ENCODE peak calls at places on chromosome 3, in nine cellular contexts. One of them, this sample, is unnamed.

GRCh38 chr3:12750223-12750622 is 8.8 kb downstream of the TMEM40 start:
- DNase-seq in AG09319: peak
- DNase-seq in EH: peak
- DNase-seq in AG20443: peak
- DNase-seq in Calu3: peak
- DNase-seq in GM04503: peak
- DNase-seq in activated T-cell treated with anti-CD3 and anti-CD28 coated beads, Interleukin-2, amount 50 U/mL, for 24 hours: no peak
- DNase-seq in T-helper 9 cell: no peak
- DNase-seq in stomach: peak
- DNase-seq in this sample: peak

GRCh38 chr3:51384145-51384729 is 854 bp upstream of the MANF start:
- DNase-seq in Calu3: peak
- DNase-seq in AG20443: peak
- DNase-seq in AG09319: no peak
- DNase-seq in activated T-cell treated with anti-CD3 and anti-CD28 coated beads, Interleukin-2, amount 50 U/mL, for 24 hours: no peak
- DNase-seq in EH: peak
- DNase-seq in stomach: no peak
- DNase-seq in GM04503: no peak
- DNase-seq in T-helper 9 cell: no peak
- DNase-seq in this sample: no peak

GRCh38 chr3:45623434-45623833 is 28.9 kb downstream of the LIMD1 start:
- DNase-seq in AG20443: no peak
- DNase-seq in EH: no peak
- DNase-seq in GM04503: no peak
- DNase-seq in stomach: no peak
- DNase-seq in AG09319: no peak
- DNase-seq in T-helper 9 cell: no peak
- DNase-seq in Calu3: no peak
- DNase-seq in activated T-cell treated with anti-CD3 and anti-CD28 coated beads, Interleukin-2, amount 50 U/mL, for 24 hours: no peak
- DNase-seq in this sample: no peak

GRCh38 chr3:152126260-152126659 is 142.5 kb upstream of the MBNL1 start:
- DNase-seq in AG20443: no peak
- DNase-seq in EH: peak
- DNase-seq in GM04503: no peak
- DNase-seq in stomach: no peak
- DNase-seq in Calu3: no peak
- DNase-seq in activated T-cell treated with anti-CD3 and anti-CD28 coated beads, Interleukin-2, amount 50 U/mL, for 24 hours: no peak
- DNase-seq in T-helper 9 cell: no peak
- DNase-seq in AG09319: no peak
- DNase-seq in this sample: no peak

GRCh38 chr3:32973982-32974381 is 22.5 kb downstream of the CCR4 start:
- DNase-seq in AG09319: no peak
- DNase-seq in Calu3: no peak
- DNase-seq in EH: peak
- DNase-seq in T-helper 9 cell: no peak
- DNase-seq in AG20443: peak
- DNase-seq in stomach: no peak
- DNase-seq in activated T-cell treated with anti-CD3 and anti-CD28 coated beads, Interleukin-2, amount 50 U/mL, for 24 hours: no peak
- DNase-seq in GM04503: no peak
- DNase-seq in this sample: no peak

GRCh38 chr3:190522621-190523222 is 8.8 kb downstream of the IL1RAP start:
- DNase-seq in Calu3: no peak
- DNase-seq in stomach: no peak
- DNase-seq in GM04503: no peak
- DNase-seq in AG09319: no peak
- DNase-seq in T-helper 9 cell: no peak
- DNase-seq in AG20443: no peak
- DNase-seq in activated T-cell treated with anti-CD3 and anti-CD28 coated beads, Interleukin-2, amount 50 U/mL, for 24 hours: no peak
- DNase-seq in EH: no peak
- DNase-seq in this sample: no peak

GRCh38 chr3:49025005-49025792 is 3.3 kb downstream of the NDUFAF3 start:
- DNase-seq in stomach: no peak
- DNase-seq in EH: no peak
- DNase-seq in AG20443: no peak
- DNase-seq in GM04503: no peak
- DNase-seq in Calu3: no peak
- DNase-seq in T-helper 9 cell: no peak
- DNase-seq in AG09319: no peak
- DNase-seq in activated T-cell treated with anti-CD3 and anti-CD28 coated beads, Interleukin-2, amount 50 U/mL, for 24 hours: no peak
- DNase-seq in this sample: no peak

GRCh38 chr3:184788751-184789150 is 23.2 kb upstream of the VPS8 start:
- DNase-seq in AG09319: no peak
- DNase-seq in GM04503: no peak
- DNase-seq in EH: peak
- DNase-seq in T-helper 9 cell: no peak
- DNase-seq in stomach: no peak
- DNase-seq in Calu3: peak
- DNase-seq in activated T-cell treated with anti-CD3 and anti-CD28 coated beads, Interleukin-2, amount 50 U/mL, for 24 hours: no peak
- DNase-seq in AG20443: peak
- DNase-seq in this sample: no peak

GRCh38 chr3:172467170-172467824 is 19.0 kb upstream of the GHSR start:
- DNase-seq in GM04503: no peak
- DNase-seq in AG20443: peak
- DNase-seq in Calu3: peak
- DNase-seq in activated T-cell treated with anti-CD3 and anti-CD28 coated beads, Interleukin-2, amount 50 U/mL, for 24 hours: no peak
- DNase-seq in AG09319: no peak
- DNase-seq in EH: peak
- DNase-seq in T-helper 9 cell: no peak
- DNase-seq in stomach: no peak
- DNase-seq in this sample: no peak

GRCh38 chr3:68088216-68088615 is 433.8 kb upstream of the SUCLG2 start:
- DNase-seq in AG09319: no peak
- DNase-seq in EH: no peak
- DNase-seq in AG20443: no peak
- DNase-seq in stomach: no peak
- DNase-seq in Calu3: peak
- DNase-seq in GM04503: no peak
- DNase-seq in T-helper 9 cell: peak
- DNase-seq in activated T-cell treated with anti-CD3 and anti-CD28 coated beads, Interleukin-2, amount 50 U/mL, for 24 hours: no peak
- DNase-seq in this sample: no peak

GRCh38 chr3:125141596-125142417 is 70.7 kb downstream of the SLC12A8 start:
- DNase-seq in AG20443: peak
- DNase-seq in T-helper 9 cell: peak
- DNase-seq in stomach: peak
- DNase-seq in AG09319: no peak
- DNase-seq in EH: peak
- DNase-seq in Calu3: no peak
- DNase-seq in GM04503: no peak
- DNase-seq in activated T-cell treated with anti-CD3 and anti-CD28 coated beads, Interleukin-2, amount 50 U/mL, for 24 hours: peak
- DNase-seq in this sample: no peak

GRCh38 chr3:31490502-31490901 is 42.2 kb upstream of the STT3B start:
- DNase-seq in GM04503: no peak
- DNase-seq in stomach: no peak
- DNase-seq in AG09319: no peak
- DNase-seq in T-helper 9 cell: no peak
- DNase-seq in AG20443: no peak
- DNase-seq in EH: no peak
- DNase-seq in activated T-cell treated with anti-CD3 and anti-CD28 coated beads, Interleukin-2, amount 50 U/mL, for 24 hours: no peak
- DNase-seq in Calu3: no peak
- DNase-seq in this sample: no peak

GRCh38 chr3:39809181-39809994 is at the start of gene MYRIP:
- DNase-seq in Calu3: peak
- DNase-seq in activated T-cell treated with anti-CD3 and anti-CD28 coated beads, Interleukin-2, amount 50 U/mL, for 24 hours: no peak
- DNase-seq in AG20443: peak
- DNase-seq in stomach: peak
- DNase-seq in T-helper 9 cell: no peak
- DNase-seq in EH: peak
- DNase-seq in GM04503: no peak
- DNase-seq in AG09319: no peak
- DNase-seq in this sample: peak

GRCh38 chr3:107604057-107604802 is 81.5 kb downstream of the BBX start:
- DNase-seq in AG20443: peak
- DNase-seq in AG09319: no peak
- DNase-seq in Calu3: no peak
- DNase-seq in T-helper 9 cell: no peak
- DNase-seq in GM04503: no peak
- DNase-seq in stomach: no peak
- DNase-seq in activated T-cell treated with anti-CD3 and anti-CD28 coated beads, Interleukin-2, amount 50 U/mL, for 24 hours: no peak
- DNase-seq in EH: peak
- DNase-seq in this sample: no peak